ENCODE peak calls at places on chromosomes 7 and 10, in seven cellular contexts. C is psoas muscle; T is activated CD8-positive, alpha-beta T cell treated with anti-CD3 and anti-CD28 coated beads for 36 hours; L is fibroblast of the aortic adventitia; M is astrocyte of the cerebellum; Q is colonic mucosa; B is ascending aorta. N is an unnamed sample.

GRCh38 chr10:77297370-77297692 is 340.3 kb downstream of the KCNMA1 start:
- DNase-seq in C (no peak), T (no peak), L (peak), M (no peak), Q (no peak), B (no peak), N (no peak)

GRCh38 chr7:95052692-95053091 is 145.3 kb downstream of the PPP1R9A start:
- DNase-seq in C (no peak), T (no peak), L (no peak), M (no peak), Q (no peak), B (no peak), N (no peak)

GRCh38 chr10:78934499-78934898 is 134.3 kb upstream of the ZMIZ1 start:
- DNase-seq in C (no peak), T (no peak), L (peak), M (no peak), Q (no peak), B (no peak), N (no peak)

GRCh38 chr7:124566576-124566975 is 199.0 kb downstream of the GPR37 start:
- DNase-seq in C (no peak), T (no peak), L (peak), M (peak), Q (no peak), B (no peak), N (peak)

GRCh38 chr10:84845628-84846261 is 517.4 kb downstream of the CCSER2 start:
- DNase-seq in C (no peak), T (peak), L (no peak), M (no peak), Q (no peak), B (no peak), N (no peak)

GRCh38 chr7:141511370-141512335 is 39.6 kb upstream of the AGK start:
- DNase-seq in C (peak), T (peak), L (no peak), M (no peak), Q (peak), B (no peak), N (no peak)

GRCh38 chr10:118842826-118843624 is 88.3 kb upstream of the CACUL1 start:
- DNase-seq in C (no peak), T (no peak), L (no peak), M (no peak), Q (no peak), B (no peak), N (no peak)

GRCh38 chr7:17339952-17340351 is 41.5 kb downstream of the AHR start:
- DNase-seq in C (no peak), T (no peak), L (no peak), M (no peak), Q (no peak), B (no peak), N (no peak)

GRCh38 chr10:36771725-36772124 is 353.7 kb upstream of the ANKRD30A start:
- DNase-seq in C (no peak), T (no peak), L (no peak), M (no peak), Q (no peak), B (no peak), N (no peak)

GRCh38 chr7:133052357-133052756 is 29.5 kb downstream of the CHCHD3 start:
- DNase-seq in C (no peak), T (no peak), L (no peak), M (peak), Q (no peak), B (no peak), N (no peak)

GRCh38 chr10:58282615-58283014 is 13.7 kb downstream of the CISD1 start:
- DNase-seq in C (no peak), T (peak), L (no peak), M (no peak), Q (no peak), B (no peak), N (no peak)

GRCh38 chr10:29437871-29438270 is 149.0 kb downstream of the LYZL1 start:
- DNase-seq in C (no peak), T (no peak), L (no peak), M (no peak), Q (no peak), B (no peak), N (no peak)

GRCh38 chr10:86170255-86171153 is 196.1 kb downstream of the GRID1 start:
- DNase-seq in C (no peak), T (no peak), L (no peak), M (no peak), Q (no peak), B (peak), N (no peak)

GRCh38 chr10:8568401-8568800 is 513.9 kb downstream of the GATA3 start:
- DNase-seq in C (no peak), T (no peak), L (no peak), M (no peak), Q (no peak), B (no peak), N (no peak)

GRCh38 chr10:112279482-112279881 is 3.7 kb upstream of the TECTB start:
- DNase-seq in C (no peak), T (no peak), L (no peak), M (no peak), Q (no peak), B (no peak), N (no peak)

GRCh38 chr10:112658900-112659328 is 211.9 kb downstream of the VTI1A start:
- DNase-seq in C (no peak), T (no peak), L (no peak), M (no peak), Q (no peak), B (no peak), N (no peak)

GRCh38 chr10:88473989-88474883 is 108.9 kb downstream of the RNLS start:
- DNase-seq in C (peak), T (no peak), L (no peak), M (no peak), Q (peak), B (no peak), N (no peak)

GRCh38 chr7:126840869-126841268 is 411.9 kb downstream of the GRM8 start:
- DNase-seq in C (no peak), T (no peak), L (no peak), M (no peak), Q (no peak), B (no peak), N (no peak)

GRCh38 chr10:6339891-6340290 is 137.2 kb downstream of the PFKFB3 start:
- DNase-seq in C (no peak), T (no peak), L (no peak), M (no peak), Q (no peak), B (no peak), N (no peak)

GRCh38 chr7:55130554-55131198 is 111.9 kb downstream of the EGFR start:
- DNase-seq in C (peak), T (no peak), L (peak), M (peak), Q (no peak), B (peak), N (no peak)

GRCh38 chr7:20439384-20439783 is 108.7 kb downstream of the ITGB8 start:
- DNase-seq in C (no peak), T (no peak), L (no peak), M (no peak), Q (no peak), B (no peak), N (no peak)

GRCh38 chr10:92757066-92757716 is 67.4 kb downstream of the HHEX start:
- DNase-seq in C (peak), T (no peak), L (peak), M (peak), Q (peak), B (peak), N (peak)

GRCh38 chr10:32402499-32402898 is 43.4 kb upstream of the CCDC7 start:
- DNase-seq in C (no peak), T (no peak), L (no peak), M (no peak), Q (no peak), B (no peak), N (no peak)

GRCh38 chr10:130656582-130657133 is 520.5 kb downstream of the GLRX3 start:
- DNase-seq in C (no peak), T (no peak), L (no peak), M (no peak), Q (no peak), B (no peak), N (no peak)

GRCh38 chr10:5292196-5292735 is 72.5 kb upstream of the UCN3 start:
- DNase-seq in C (no peak), T (peak), L (no peak), M (no peak), Q (peak), B (no peak), N (no peak)

GRCh38 chr10:5293691-5294550 is 70.8 kb upstream of the UCN3 start:
- DNase-seq in C (peak), T (peak), L (no peak), M (no peak), Q (peak), B (peak), N (no peak)

GRCh38 chr10:5297996-5298395 is 66.8 kb upstream of the UCN3 start:
- DNase-seq in C (no peak), T (no peak), L (no peak), M (no peak), Q (no peak), B (no peak), N (no peak)

GRCh38 chr10:5299950-5300349 is 64.8 kb upstream of the UCN3 start:
- DNase-seq in C (no peak), T (no peak), L (no peak), M (no peak), Q (no peak), B (no peak), N (no peak)

GRCh38 chr10:5297466-5297865 is 67.3 kb upstream of the UCN3 start:
- DNase-seq in C (peak), T (peak), L (peak), M (no peak), Q (no peak), B (no peak), N (no peak)
- TF ChIP-seq CTCF in C (no peak), T (no peak), L (no peak), M (no peak), Q (no peak), B (no peak), N (no peak)

DNA sequence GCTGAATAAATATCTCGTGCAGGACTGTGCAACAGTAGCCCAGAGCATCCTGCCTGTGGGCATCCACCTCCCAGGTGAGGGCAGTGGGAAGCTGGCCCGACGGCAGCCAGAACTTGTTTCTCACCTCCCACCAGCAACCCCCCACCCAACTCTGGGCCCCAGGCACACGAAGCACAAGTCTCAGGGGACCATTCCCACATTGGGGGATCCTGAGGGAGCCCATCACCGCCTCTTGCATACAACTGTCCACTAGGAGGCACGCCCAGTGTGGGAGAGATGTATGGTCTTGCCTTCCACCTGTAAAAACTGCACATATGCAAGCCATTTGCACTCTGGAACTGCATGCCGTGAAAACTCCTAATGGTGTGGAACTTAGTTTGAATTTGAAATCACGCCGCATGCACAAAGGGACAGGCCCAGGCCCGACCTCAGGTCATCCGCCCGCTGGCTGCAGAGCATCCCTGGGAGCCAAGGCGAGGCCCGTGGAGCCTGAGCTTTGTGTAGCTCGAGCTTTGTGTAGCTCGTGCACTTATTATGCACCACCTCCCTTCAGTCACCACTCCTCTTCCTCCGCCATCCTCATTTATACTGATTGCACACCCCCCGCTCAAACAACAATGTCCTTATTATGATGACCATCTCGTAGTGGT is 147.9 kb downstream of the ADCY1 start:
- DNase-seq in C (no peak), T (no peak), L (no peak), M (no peak), Q (no peak), B (no peak), N (no peak)
- TF ChIP-seq CTCF in C (no peak), T (no peak), L (peak), M (no peak), Q (no peak), B (no peak), N (no peak)

GRCh38 chr7:101702362-101702850 is 73.3 kb upstream of the MYL10 start:
- DNase-seq in C (no peak), T (no peak), L (no peak), M (no peak), Q (peak), B (no peak), N (no peak)
- TF ChIP-seq CTCF in C (no peak), T (no peak), L (no peak), M (no peak), Q (peak), B (no peak), N (no peak)

DNA sequence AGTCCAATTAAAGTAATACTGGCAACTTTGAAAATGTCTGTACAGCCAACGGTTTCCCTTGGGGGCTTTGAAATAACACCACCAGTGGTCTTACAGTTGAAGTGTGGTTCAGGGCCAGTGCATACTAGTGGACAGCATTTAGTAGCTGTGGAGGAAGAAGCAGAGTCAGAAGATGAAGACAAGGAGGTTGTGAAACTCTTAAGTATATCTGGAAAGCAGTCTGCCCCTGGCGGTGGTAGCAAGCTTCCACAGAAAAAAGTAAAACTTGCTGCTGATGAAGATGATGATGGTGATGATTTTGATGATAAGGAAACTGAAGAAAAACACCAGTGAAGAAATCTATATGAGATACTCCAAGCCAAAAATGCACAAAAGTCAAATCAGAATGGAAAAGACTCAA is 72.2 kb downstream of the ZNF783 start:
- DNase-seq in C (no peak), T (no peak), L (no peak), M (no peak), Q (no peak), B (no peak), N (no peak)
- TF ChIP-seq CTCF in C (no peak), T (no peak), L (no peak), M (no peak), Q (no peak), B (no peak), N (no peak)

DNA sequence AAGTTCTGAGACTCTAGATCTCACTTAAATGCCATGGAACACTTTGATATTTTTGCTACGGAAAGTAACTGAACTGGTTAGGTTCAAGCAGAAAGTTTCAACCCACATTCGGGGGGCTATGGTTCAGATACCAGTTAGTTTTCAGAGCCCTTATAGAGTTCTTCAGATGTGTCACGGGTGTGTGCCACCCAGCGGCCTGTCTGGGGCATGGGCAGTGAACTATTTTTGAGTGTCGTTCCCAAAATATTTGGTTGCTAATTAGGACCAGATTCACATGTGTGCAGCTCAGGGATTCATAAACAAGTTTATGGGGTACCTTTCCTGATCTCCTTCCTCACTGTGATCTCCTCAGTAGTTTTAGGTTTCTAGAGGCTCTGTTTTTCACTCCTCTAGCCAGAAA is 271.9 kb downstream of the C7orf25 start:
- DNase-seq in C (no peak), T (no peak), L (no peak), M (no peak), Q (no peak), B (no peak), N (no peak)
- TF ChIP-seq CTCF in C (no peak), T (no peak), L (no peak), M (no peak), Q (no peak), B (no peak), N (peak)

GRCh38 chr10:89852872-89853271 is 151.5 kb downstream of the KIF20B start:
- DNase-seq in C (no peak), T (no peak), L (no peak), M (no peak), Q (no peak), B (no peak), N (no peak)
- TF ChIP-seq CTCF in C (no peak), T (no peak), L (no peak), M (no peak), Q (no peak), B (no peak), N (no peak)

N was measured in AG09319.